ENCODE peak calls at places on chromosome 12, in four cellular contexts. J is left ventricle myocardium inferior, L is PC-3, G is right lobe of liver. X is an unnamed sample.

GRCh38 chr12:19245126-19245525 is 115.6 kb downstream of the PLEKHA5 start:
- DNase-seq in J (no peak), L (no peak), G (no peak), X (no peak)

GRCh38 chr12:55698965-55699364 is 8.7 kb downstream of the ITGA7 start:
- DNase-seq in J (no peak), L (no peak), G (peak; percentile 22), X (no peak)

GRCh38 chr12:17528394-17528793 is 561.6 kb downstream of the RERGL start:
- DNase-seq in J (no peak), L (peak; percentile 4), G (no peak), X (no peak)

GRCh38 chr12:94676011-94676709 is 25.8 kb upstream of the TMCC3 start:
- DNase-seq in J (peak; percentile 19), L (no peak), G (peak; percentile 63), X (no peak)

GRCh38 chr12:43882578-43883178 is 46.8 kb downstream of the TMEM117 start:
- DNase-seq in J (no peak), L (peak; percentile 75), G (no peak), X (no peak)

GRCh38 chr12:19113464-19113863 is 16.1 kb upstream of the PLEKHA5 start:
- DNase-seq in J (no peak), L (no peak), G (no peak), X (no peak)

GRCh38 chr12:6528539-6529235 is 5.6 kb upstream of the GAPDH start:
- DNase-seq in J (no peak), L (no peak), G (no peak), X (no peak)

GRCh38 chr12:85244561-85244960 is 35.5 kb upstream of the ALX1 start:
- DNase-seq in J (no peak), L (no peak), G (no peak), X (no peak)

GRCh38 chr12:130286041-130286440 is 51.6 kb upstream of the PIWIL1 start:
- DNase-seq in J (no peak), L (no peak), G (no peak), X (no peak)

GRCh38 chr12:81350309-81350708 is 272.4 kb downstream of the ACSS3 start:
- DNase-seq in J (no peak), L (no peak), G (no peak), X (no peak)

GRCh38 chr12:11497995-11498394 is 102.6 kb upstream of the PRB2 start:
- DNase-seq in J (no peak), L (no peak), G (no peak), X (no peak)

GRCh38 chr12:9673404-9674225 is 4.1 kb downstream of the CLEC2D start:
- DNase-seq in J (peak; percentile 52), L (peak; percentile 80), G (peak; percentile 55), X (peak; percentile 24)

GRCh38 chr12:28247806-28248205 is 57.5 kb downstream of the CCDC91 start:
- DNase-seq in J (no peak), L (no peak), G (no peak), X (no peak)

GRCh38 chr12:75130811-75131210 is 78.8 kb downstream of the KCNC2 start:
- DNase-seq in J (no peak), L (no peak), G (no peak), X (no peak)

GRCh38 chr12:13347241-13348043 is 150.9 kb downstream of the EMP1 start:
- DNase-seq in J (no peak), L (peak; percentile 54), G (no peak), X (no peak)

GRCh38 chr12:65612440-65612839 is 211.8 kb upstream of the HMGA2 start:
- DNase-seq in J (no peak), L (no peak), G (no peak), X (no peak)

GRCh38 chr12:96399081-96399918 is 939 bp downstream of the CDK17 start:
- DNase-seq in J (peak; percentile 81), L (peak; percentile 52), G (peak; percentile 78), X (peak; percentile 71)

GRCh38 chr12:116164976-116165425 is 112.5 kb downstream of the MED13L start:
- DNase-seq in J (no peak), L (peak; percentile 89), G (no peak), X (no peak)

GRCh38 chr12:93137656-93138612 is 208.8 kb upstream of the EEA1 start:
- DNase-seq in J (no peak), L (peak; percentile 96), G (no peak), X (no peak)

GRCh38 chr12:119949145-119949544 is 39.9 kb upstream of the BICDL1 start:
- DNase-seq in J (no peak), L (no peak), G (no peak), X (no peak)

GRCh38 chr12:27772328-27773049 is 7.5 kb upstream of the KLHL42 start:
- DNase-seq in J (no peak), L (peak; percentile 97), G (no peak), X (no peak)

GRCh38 chr12:110965574-110965973 is 45.2 kb upstream of the MYL2 start:
- DNase-seq in J (no peak), L (no peak), G (no peak), X (no peak)

GRCh38 chr12:19375888-19376287 is 63.4 kb upstream of the AEBP2 start:
- DNase-seq in J (no peak), L (no peak), G (no peak), X (no peak)

GRCh38 chr12:130121246-130122005 is 40.8 kb upstream of the FZD10 start:
- DNase-seq in J (no peak), L (no peak), G (no peak), X (no peak)

GRCh38 chr12:50901685-50902113 is 50.6 kb upstream of the HIGD1C start:
- DNase-seq in J (no peak), L (no peak), G (no peak), X (no peak)

GRCh38 chr12:84793558-84794367 is 118.8 kb downstream of the SLC6A15 start:
- DNase-seq in J (no peak), L (peak; percentile 88), G (no peak), X (no peak)

GRCh38 chr12:12951504-12951903 is 466 bp downstream of the GPRC5D start:
- DNase-seq in J (no peak), L (no peak), G (no peak), X (no peak)

GRCh38 chr12:16880864-16881285 is 274.9 kb upstream of the LMO3 start:
- DNase-seq in J (no peak), L (no peak), G (no peak), X (no peak)

GRCh38 chr12:104276192-104277131 is 27.1 kb upstream of the EID3 start:
- DNase-seq in J (no peak), L (peak; percentile 95), G (no peak), X (no peak)

GRCh38 chr12:120720234-120720968 is 5.2 kb upstream of the ACADS start:
- DNase-seq in J (no peak), L (peak; percentile 66), G (peak; percentile 55), X (no peak)

GRCh38 chr12:11863478-11863906 is 207.2 kb upstream of the BCL2L14 start:
- DNase-seq in J (peak; percentile 33), L (no peak), G (no peak), X (no peak)

GRCh38 chr12:11686135-11686534 is 36.7 kb downstream of the ETV6 start:
- DNase-seq in J (no peak), L (no peak), G (no peak), X (no peak)

GRCh38 chr12:53223391-53224267 is 8.4 kb downstream of the RARG start:
- DNase-seq in J (peak; percentile 42), L (no peak), G (no peak), X (no peak)

GRCh38 chr12:122437656-122438121 is 15.2 kb upstream of the CLIP1 start:
- DNase-seq in J (peak; percentile 51), L (peak; percentile 55), G (no peak), X (no peak)

GRCh38 chr12:67355428-67356385 is 86.5 kb downstream of the CAND1 start:
- DNase-seq in J (no peak), L (peak; percentile 70), G (no peak), X (no peak)

DNA sequence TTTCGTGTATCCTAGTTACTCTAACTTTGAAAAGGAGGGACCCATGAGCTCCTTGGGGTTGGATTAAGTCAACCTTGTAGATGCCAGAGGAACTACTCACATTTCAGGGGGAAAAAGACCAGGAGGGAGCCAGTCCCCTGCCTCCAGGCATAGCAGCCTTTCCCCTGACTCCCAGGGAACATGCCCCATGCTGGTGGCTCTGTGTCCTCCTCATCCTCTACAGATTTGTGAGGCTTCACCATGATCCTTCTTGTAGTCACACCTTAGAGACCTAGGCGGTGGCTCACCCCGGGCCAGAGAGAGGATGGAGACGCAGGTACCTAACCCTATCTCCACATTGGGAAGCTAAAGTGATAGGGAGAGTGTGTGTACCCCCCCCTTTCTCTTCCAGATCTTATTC is 16.0 kb upstream of the PPP1R1A start:
- DNase-seq in J (no peak), L (no peak), G (no peak), X (no peak)
- H3K9me3 ChIP-seq in J (no peaks in the 10 kb centered on the region), L (no peaks in the 10 kb centered on the region), G (no peaks in the 10 kb centered on the region), X (no peaks in the 10 kb centered on the region)

GRCh38 chr12:132355742-132356681 is 26.6 kb upstream of the GALNT9 start:
- DNase-seq in J (no peak), L (no peak), G (no peak), X (no peak)
- H3K9me3 ChIP-seq in J (peaks cover 6% of the 10 kb centered on the region), L (no peaks in the 10 kb centered on the region), G (no peaks in the 10 kb centered on the region), X (no peaks in the 10 kb centered on the region)

DNA sequence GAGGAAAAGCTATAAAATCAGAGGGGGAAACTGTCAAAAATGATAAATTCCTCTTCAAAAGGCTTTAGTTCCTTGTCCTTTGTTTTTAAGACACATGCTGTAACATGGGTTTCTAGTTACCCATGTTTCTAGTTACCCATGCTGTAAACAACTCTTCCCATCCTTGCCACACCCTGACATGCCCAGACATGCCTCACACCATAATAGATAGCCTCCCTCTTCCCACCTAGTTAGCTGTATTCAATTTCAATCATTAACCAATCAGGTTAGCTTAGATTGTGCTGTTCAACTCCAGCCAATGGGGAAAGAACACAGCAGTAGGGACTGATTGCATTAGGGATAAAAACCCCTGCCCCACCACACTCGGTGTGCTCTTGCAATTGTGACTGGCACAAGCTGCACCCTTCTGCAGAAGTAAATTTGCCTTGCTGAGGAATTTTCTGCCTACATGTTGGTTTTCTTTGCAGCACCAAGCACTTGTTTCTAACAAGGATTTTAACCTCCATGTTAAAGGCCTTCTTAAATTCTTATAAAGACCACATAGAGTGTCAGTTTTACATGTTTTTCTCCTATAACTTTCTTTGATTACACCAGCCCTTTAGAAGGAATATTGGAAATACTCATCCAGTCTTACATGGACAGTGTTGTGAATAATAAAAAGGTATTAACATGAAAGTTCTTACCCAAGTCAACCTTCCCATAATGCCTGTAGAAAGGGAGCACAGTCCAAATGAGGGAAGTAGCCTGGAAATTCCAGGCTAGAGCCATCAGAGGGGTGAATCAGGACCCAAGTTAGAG is 32.5 kb upstream of the LALBA start:
- DNase-seq in J (no peak), L (no peak), G (no peak), X (no peak)
- H3K9me3 ChIP-seq in J (peaks cover 57% of the 10 kb centered on the region), L (peaks cover 11% of the 10 kb centered on the region), G (no peaks in the 10 kb centered on the region), X (no peaks in the 10 kb centered on the region)

GRCh38 chr12:30396576-30396975 is 299.1 kb downstream of the IPO8 start:
- DNase-seq in J (no peak), L (no peak), G (no peak), X (no peak)

GRCh38 chr12:30395190-30395589 is 300.5 kb downstream of the IPO8 start:
- DNase-seq in J (no peak), L (no peak), G (no peak), X (no peak)

DNA sequence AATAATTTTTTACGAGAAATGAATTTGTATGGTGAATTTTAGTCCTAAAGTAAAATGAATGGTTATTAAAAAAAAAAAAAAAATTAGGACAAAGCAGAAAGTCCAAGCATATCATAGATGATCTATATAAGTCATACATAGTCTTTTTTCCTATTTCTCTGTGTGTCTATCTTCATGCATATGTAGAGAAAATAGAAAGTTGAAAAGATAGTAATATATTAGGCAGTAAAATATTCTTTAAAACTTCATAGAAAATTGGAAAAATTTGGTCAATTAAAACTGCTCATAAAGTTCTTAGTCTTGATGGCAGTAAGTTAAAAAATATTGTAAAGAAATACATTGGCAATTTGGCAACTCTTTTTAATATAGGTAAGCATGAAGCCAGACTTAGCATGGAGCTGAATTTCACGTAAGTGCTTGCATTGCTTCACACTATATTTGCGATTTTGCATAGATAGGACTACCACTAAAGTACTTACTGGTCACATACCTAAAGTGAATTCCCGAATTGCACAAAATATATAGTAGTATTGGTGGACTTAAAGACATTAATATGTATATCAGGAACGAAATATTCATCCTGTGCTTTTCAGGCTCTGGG is 303.8 kb downstream of the IPO8 start:
- DNase-seq in J (no peak), L (no peak), G (no peak), X (no peak)
- H3K9me3 ChIP-seq in J (peaks cover 15% of the 10 kb centered on the region), L (peaks cover 6% of the 10 kb centered on the region), G (no peaks in the 10 kb centered on the region), X (no peaks in the 10 kb centered on the region)

X was measured in T-helper 17 cell.